ENCODE peak calls at places on chromosomes 6 and 20, in five cellular contexts. C is PC-3; F is psoas muscle; N is CD4-positive, alpha-beta memory T cell; I is cardiac muscle cell. X is an unnamed sample. For H3K4me1, the result is how much of the 10 kb centered on the place peaks cover.

GRCh38 chr6:35664945-35665344 is 23.8 kb downstream of the FKBP5 start:
- DNase-seq in I (no peak), N (no peak), C (no peak), F (no peak), X (no peak)

GRCh38 chr6:83192871-83193746 is at the start of the genes PGM3 and RWDD2A:
- DNase-seq in I (peak), N (peak), C (peak), F (peak), X (peak)

GRCh38 chr6:4896401-4896800 is 107.4 kb downstream of the RPP40 start:
- DNase-seq in N (no peak), F (no peak), C (no peak), I (no peak), X (no peak)

GRCh38 chr6:15332441-15332840 is 86.6 kb downstream of the JARID2 start:
- DNase-seq in C (no peak), I (no peak), N (no peak), F (no peak), X (no peak)

GRCh38 chr20:16283978-16284377 is 289.3 kb downstream of the KIF16B start:
- DNase-seq in C (no peak), I (no peak), F (no peak), N (no peak), X (no peak)

GRCh38 chr6:30130887-30131862 is 4.8 kb upstream of the TRIM40 start:
- DNase-seq in C (peak), I (peak), F (peak), N (peak), X (peak)

GRCh38 chr6:160082627-160083026 is 39.0 kb upstream of the SLC22A1 start:
- DNase-seq in I (no peak), N (no peak), C (no peak), F (no peak), X (no peak)

GRCh38 chr20:41340327-41341055 is at the start of gene LPIN3:
- DNase-seq in F (peak), N (peak), I (peak), C (peak), X (peak)

GRCh38 chr6:139187489-139187888 is 52.6 kb downstream of the HECA start:
- DNase-seq in I (no peak), N (no peak), F (no peak), C (no peak), X (no peak)

GRCh38 chr20:19056909-19057308 is 155.5 kb upstream of the SLC24A3 start:
- DNase-seq in F (no peak), C (no peak), N (no peak), I (no peak), X (peak)

GRCh38 chr6:149483849-149484635 is 772 bp downstream of the ZC3H12D start:
- DNase-seq in F (no peak), N (no peak), C (no peak), I (no peak), X (no peak)

GRCh38 chr6:168149015-168149414 is 70.0 kb upstream of the FRMD1 start:
- DNase-seq in N (no peak), C (no peak), I (no peak), F (no peak), X (no peak)

GRCh38 chr6:110105296-110105695 is 74.2 kb downstream of the WASF1 start:
- DNase-seq in I (no peak), F (no peak), N (no peak), C (no peak), X (no peak)

GRCh38 chr20:14005996-14006395 is 10.7 kb downstream of the MACROD2 start:
- DNase-seq in C (no peak), N (no peak), F (no peak), I (no peak), X (no peak)

GRCh38 chr20:48616481-48616880 is 211.3 kb downstream of the PREX1 start:
- DNase-seq in N (no peak), I (no peak), C (no peak), F (no peak), X (no peak)

GRCh38 chr6:33170176-33171095 is 21.8 kb downstream of the COL11A2 start:
- DNase-seq in C (no peak), I (no peak), F (no peak), N (no peak), X (no peak)

GRCh38 chr6:164048840-164049239 is 634.3 kb downstream of the QKI start:
- DNase-seq in I (no peak), F (no peak), C (peak), N (no peak), X (no peak)

GRCh38 chr6:89932245-89932802 is 38.1 kb downstream of the GJA10 start:
- DNase-seq in I (no peak), N (no peak), C (no peak), F (no peak), X (no peak)

GRCh38 chr20:31693402-31693801 is 29.3 kb downstream of the BCL2L1 start:
- DNase-seq in I (no peak), N (no peak), C (no peak), F (no peak), X (no peak)
- H3K4me1 ChIP-seq in I (under half), N (half or more), C (under half), F (half or more), X (under half)

DNA sequence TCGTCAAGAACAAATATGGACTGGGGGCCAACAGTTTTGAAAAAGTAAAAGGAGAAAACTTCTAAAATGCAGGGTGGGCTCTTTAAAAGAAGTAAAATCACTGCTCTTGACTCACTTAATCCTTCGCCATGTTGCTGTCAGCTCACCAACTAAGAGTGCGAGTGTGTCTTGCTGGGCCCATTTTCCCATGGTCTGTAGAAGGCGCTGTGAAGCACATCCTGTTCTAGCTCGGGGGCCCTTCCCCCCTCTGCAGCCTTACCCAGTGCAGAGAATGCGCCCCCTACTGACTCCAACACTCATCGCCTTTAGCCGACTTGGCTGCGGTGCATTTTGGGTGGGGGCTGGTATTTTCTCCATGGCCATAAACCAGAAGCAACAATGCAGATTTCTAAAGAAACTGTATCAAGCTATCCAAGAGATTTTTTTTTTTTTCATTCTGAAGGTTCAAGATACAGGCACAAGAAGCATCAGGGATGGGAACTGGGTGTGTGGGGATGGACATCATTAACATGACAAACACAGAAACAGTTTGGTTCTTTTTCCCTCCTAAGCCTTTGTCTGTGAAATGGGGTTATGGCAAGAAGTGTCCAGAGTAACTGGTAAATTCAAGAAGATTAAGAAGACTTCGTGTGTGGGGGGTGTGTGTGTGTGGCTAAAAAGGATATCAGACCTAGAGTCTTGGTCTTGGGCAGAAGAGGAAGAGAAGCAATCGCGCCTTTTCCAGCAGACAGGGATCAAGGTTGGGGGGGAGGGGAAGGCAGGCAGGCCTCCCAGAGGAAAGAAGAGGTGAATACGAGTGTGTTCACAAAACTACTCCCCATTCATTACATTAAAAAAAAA is 1.7 kb downstream of the ADNP start:
- DNase-seq in C (peak), F (peak), I (peak), N (peak), X (peak)
- H3K4me1 ChIP-seq in C (under half), F (half or more), I (under half), N (half or more), X (under half)

GRCh38 chr20:46087161-46087560 is 2.6 kb downstream of the NCOA5 start:
- DNase-seq in N (no peak), I (no peak), F (no peak), C (peak), X (no peak)
- H3K4me1 ChIP-seq in N (half or more), I (under half), F (half or more), C (under half), X (under half)

DNA sequence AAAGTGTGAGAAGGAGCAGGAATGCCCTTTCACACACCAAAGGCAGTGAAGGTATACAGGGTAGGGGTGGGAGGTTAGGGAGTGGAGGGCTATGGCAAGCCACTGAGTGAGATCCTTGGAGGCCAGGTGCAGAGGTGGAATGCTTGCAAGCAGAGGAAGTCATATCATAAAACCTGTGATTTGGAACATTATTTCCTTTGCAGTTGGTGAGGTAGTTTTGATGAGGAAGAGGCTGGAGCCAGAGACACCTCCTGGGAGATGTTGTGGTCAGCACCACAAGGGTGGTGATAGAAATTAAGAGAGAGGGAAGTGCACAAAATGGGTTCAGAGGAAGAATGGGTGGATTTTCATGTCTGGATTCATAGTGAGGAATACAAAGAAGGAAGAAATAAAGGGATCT is 73.0 kb downstream of the PLCB4 start:
- DNase-seq in C (no peak), I (no peak), F (no peak), N (no peak), X (no peak)
- H3K4me1 ChIP-seq in C (under half), I (under half), F (under half), N (under half), X (under half)